ENCODE peak calls at places on chromosomes 16 and 17, in eight cellular contexts. V is left ventricle myocardium inferior, K is IMR-90, M is cardiac muscle cell, X is MM.1S, I is mesendoderm, F is upper lobe of right lung, W is thoracic aorta. B is an unnamed sample.
A peak's percentile ranks its signal among the peaks of the same experiment; 100 is the strongest.

GRCh38 chr17:50603340-50603739 is 31.3 kb upstream of the ABCC3 start:
- DNase-seq in V (no peak), K (no peak), M (no peak), X (no peak), I (peak; percentile 35), F (no peak), W (no peak), B (no peak)

GRCh38 chr17:48816774-48817590 is at the start of gene TTLL6:
- DNase-seq in V (peak; percentile 84), K (peak; percentile 56), M (peak; percentile 95), X (peak; percentile 89), I (peak; percentile 97), F (peak; percentile 93), W (peak; percentile 23), B (peak; percentile 84)

GRCh38 chr16:4924593-4925378 is 12.2 kb downstream of the PPL start:
- DNase-seq in V (no peak), K (no peak), M (no peak), X (no peak), I (peak; percentile 83), F (peak; percentile 90), W (no peak), B (no peak)

GRCh38 chr16:76955629-76956028 is 235.4 kb upstream of the MON1B start:
- DNase-seq in V (no peak), K (peak; percentile 5), M (no peak), X (no peak), I (no peak), F (no peak), W (no peak), B (no peak)

GRCh38 chr17:73747221-73748002 is 103.2 kb upstream of the SDK2 start:
- DNase-seq in V (peak; percentile 41), K (no peak), M (no peak), X (no peak), I (no peak), F (no peak), W (no peak), B (peak; percentile 47)

GRCh38 chr16:31438414-31438813 is 4.2 kb downstream of the ZNF843 start:
- DNase-seq in V (no peak), K (no peak), M (peak; percentile 32), X (no peak), I (peak; percentile 51), F (no peak), W (no peak), B (no peak)

GRCh38 chr17:14289162-14289561 is 11.7 kb upstream of the HS3ST3B1 start:
- DNase-seq in V (no peak), K (no peak), M (no peak), X (no peak), I (no peak), F (no peak), W (no peak), B (no peak)

GRCh38 chr17:28950017-28950751 is 1.1 kb downstream of the PHF12 start:
- DNase-seq in V (peak; percentile 43), K (peak; percentile 39), M (peak; percentile 70), X (peak; percentile 31), I (peak; percentile 78), F (peak; percentile 81), W (no peak), B (peak; percentile 56)

GRCh38 chr16:1173778-1174451 is 21.0 kb downstream of the CACNA1H start:
- DNase-seq in V (no peak), K (no peak), M (no peak), X (no peak), I (no peak), F (no peak), W (no peak), B (no peak)

GRCh38 chr17:47301161-47301560 is 22.6 kb upstream of the EFCAB13 start:
- DNase-seq in V (no peak), K (no peak), M (no peak), X (no peak), I (no peak), F (no peak), W (no peak), B (no peak)

GRCh38 chr17:81031571-81032550 is 3.1 kb upstream of the BAIAP2 start:
- DNase-seq in V (no peak), K (no peak), M (no peak), X (no peak), I (no peak), F (peak; percentile 87), W (no peak), B (no peak)

GRCh38 chr16:10181196-10182162 is 749 bp downstream of the GRIN2A start:
- DNase-seq in V (peak; percentile 52), K (peak; percentile 11), M (peak; percentile 82), X (peak; percentile 61), I (peak; percentile 89), F (peak; percentile 83), W (no peak), B (peak; percentile 70)

GRCh38 chr16:77840623-77841274 is 52.4 kb downstream of the VAT1L start:
- DNase-seq in V (no peak), K (peak; percentile 85), M (no peak), X (no peak), I (no peak), F (no peak), W (no peak), B (no peak)

GRCh38 chr17:61455754-61456681 is 3.8 kb downstream of the TBX4 start:
- DNase-seq in V (no peak), K (no peak), M (no peak), X (no peak), I (no peak), F (peak; percentile 60), W (no peak), B (no peak)

GRCh38 chr16:68736561-68736960 is 531 bp upstream of the CDH1 start:
- DNase-seq in V (no peak), K (no peak), M (no peak), X (no peak), I (no peak), F (no peak), W (no peak), B (no peak)

GRCh38 chr17:17837966-17838962 is 1.5 kb upstream of the SREBF1 start:
- DNase-seq in V (peak; percentile 74), K (peak; percentile 24), M (no peak), X (no peak), I (peak; percentile 96), F (peak; percentile 85), W (no peak), B (peak; percentile 89)

GRCh38 chr16:27403601-27403992 is 1.6 kb downstream of the IL21R start:
- DNase-seq in V (no peak), K (no peak), M (no peak), X (no peak), I (no peak), F (no peak), W (no peak), B (no peak)

GRCh38 chr16:26605872-26606271 is 460.9 kb upstream of the C16orf82 start:
- DNase-seq in V (no peak), K (no peak), M (no peak), X (no peak), I (no peak), F (no peak), W (no peak), B (no peak)

GRCh38 chr16:26644912-26645543 is 421.7 kb upstream of the C16orf82 start:
- DNase-seq in V (no peak), K (no peak), M (no peak), X (no peak), I (no peak), F (no peak), W (no peak), B (no peak)

GRCh38 chr17:72244942-72245341 is 124.1 kb downstream of the SOX9 start:
- DNase-seq in V (no peak), K (no peak), M (no peak), X (no peak), I (no peak), F (no peak), W (no peak), B (no peak)

GRCh38 chr17:5209396-5209795 is 17.7 kb upstream of the ZNF594 start:
- DNase-seq in V (no peak), K (peak; percentile 75), M (no peak), X (no peak), I (no peak), F (no peak), W (no peak), B (no peak)

GRCh38 chr17:57859601-57860413 is 10.0 kb upstream of the MRPS23 start:
- DNase-seq in V (no peak), K (no peak), M (no peak), X (no peak), I (no peak), F (no peak), W (no peak), B (no peak)
- H3K27ac ChIP-seq in V (peak overlapping the region; percentile 81), K (no peak overlapping the region), M (no peak overlapping the region), X (no peak overlapping the region), I (no peak overlapping the region), F (no peak overlapping the region), W (no peak overlapping the region), B (no peak overlapping the region)

DNA sequence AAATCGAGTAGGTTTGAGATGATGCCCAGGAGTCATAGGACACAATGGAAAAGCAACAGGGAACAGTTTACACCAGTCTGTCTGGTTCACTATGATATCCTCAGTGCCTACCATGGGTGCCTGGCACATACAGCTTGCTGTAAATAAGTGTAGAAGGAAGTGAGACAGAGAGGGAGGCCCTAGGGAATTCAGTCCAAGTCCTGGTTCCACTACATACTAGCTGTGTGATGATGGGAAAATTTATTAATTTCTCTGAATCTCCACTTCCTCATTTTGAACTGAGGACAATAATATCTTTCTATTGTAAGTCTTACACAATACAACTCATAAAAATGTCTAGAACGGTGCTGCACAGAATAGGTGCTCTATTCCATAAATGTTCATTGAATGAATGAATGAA is 53.4 kb upstream of the LYRM9 start:
- DNase-seq in V (no peak), K (no peak), M (no peak), X (no peak), I (no peak), F (no peak), W (no peak), B (no peak)
- H3K27ac ChIP-seq in V (no peak overlapping the region), K (no peak overlapping the region), M (no peak overlapping the region), X (no peak overlapping the region), I (no peak overlapping the region), F (no peak overlapping the region), W (no peak overlapping the region), B (no peak overlapping the region)

GRCh38 chr17:32519769-32520701 is 33.2 kb downstream of the CDK5R1 start:
- DNase-seq in V (no peak), K (no peak), M (no peak), X (no peak), I (peak; percentile 80), F (no peak), W (no peak), B (peak; percentile 26)
- H3K27ac ChIP-seq in V (peak overlapping the region; percentile 53), K (no peak overlapping the region), M (no peak overlapping the region), X (no peak overlapping the region), I (peak overlapping the region; percentile 95), F (peak overlapping the region; percentile 14), W (no peak overlapping the region), B (peak overlapping the region; percentile 0)

GRCh38 chr17:63361182-63361581 is 84.9 kb downstream of the CYB561 start:
- DNase-seq in V (no peak), K (no peak), M (no peak), X (no peak), I (no peak), F (no peak), W (no peak), B (peak; percentile 16)
- H3K27ac ChIP-seq in V (no peak overlapping the region), K (no peak overlapping the region), M (no peak overlapping the region), X (no peak overlapping the region), I (no peak overlapping the region), F (no peak overlapping the region), W (no peak overlapping the region), B (no peak overlapping the region)

GRCh38 chr17:77407321-77408277 is 266.8 kb downstream of the SEC14L1 start:
- DNase-seq in V (no peak), K (no peak), M (no peak), X (no peak), I (no peak), F (no peak), W (no peak), B (no peak)
- H3K27ac ChIP-seq in V (peak overlapping the region; percentile 76), K (peak overlapping the region; percentile 58), M (peak overlapping the region; percentile 60), X (no peak overlapping the region), I (no peak overlapping the region), F (no peak overlapping the region), W (peak overlapping the region; percentile 96), B (peak overlapping the region; percentile 41)